ENCODE peak calls at places on chromosome 20, in nine cellular contexts. E is psoas muscle, N is brain microvascular endothelial cell, O is astrocyte, M is heart right ventricle, J is tibial artery, Q is breast epithelium, Z is spleen, A is mammary epithelial cell. S is an unnamed sample.

GRCh38 chr20:41142914-41143313 is 5.6 kb downstream of the PLCG1 start:
- DNase-seq in E (no peak), N (no peak), O (no peak), M (no peak), J (no peak), Q (no peak), Z (no peak), A (no peak), S (peak)

GRCh38 chr20:51385941-51386530 is 156.5 kb downstream of the NFATC2 start:
- DNase-seq in E (no peak), N (peak), O (no peak), M (no peak), J (no peak), Q (no peak), Z (peak), A (peak), S (peak)

GRCh38 chr20:37988555-37988954 is 44.7 kb downstream of the TTI1 start:
- DNase-seq in E (no peak), N (no peak), O (no peak), M (no peak), J (no peak), Q (no peak), Z (no peak), A (no peak), S (no peak)

GRCh38 chr20:709421-709820 is 33.8 kb upstream of the SCRT2 start:
- DNase-seq in E (peak), N (no peak), O (no peak), M (peak), J (no peak), Q (peak), Z (peak), A (peak), S (peak)

GRCh38 chr20:47799116-47799715 is 13.9 kb upstream of the SULF2 start:
- DNase-seq in E (no peak), N (no peak), O (no peak), M (no peak), J (no peak), Q (no peak), Z (no peak), A (no peak), S (no peak)

GRCh38 chr20:14724465-14724864 is 387.1 kb upstream of the FLRT3 start:
- DNase-seq in E (no peak), N (no peak), O (no peak), M (no peak), J (no peak), Q (no peak), Z (no peak), A (no peak), S (no peak)

GRCh38 chr20:5488823-5489222 is 172.1 kb upstream of the PROKR2 start:
- DNase-seq in E (no peak), N (no peak), O (no peak), M (no peak), J (no peak), Q (no peak), Z (no peak), A (no peak), S (no peak)

GRCh38 chr20:46346770-46347169 is 38.5 kb upstream of the CDH22 start:
- DNase-seq in E (no peak), N (no peak), O (no peak), M (no peak), J (no peak), Q (no peak), Z (no peak), A (no peak), S (no peak)

GRCh38 chr20:35359335-35359997 is 52.3 kb downstream of the UQCC1 start:
- DNase-seq in E (no peak), N (no peak), O (no peak), M (no peak), J (no peak), Q (no peak), Z (no peak), A (no peak), S (no peak)

GRCh38 chr20:5448449-5449118 is 131.8 kb upstream of the PROKR2 start:
- DNase-seq in E (no peak), N (peak), O (peak), M (no peak), J (peak), Q (no peak), Z (no peak), A (peak), S (no peak)

GRCh38 chr20:31706607-31707257 is 15.9 kb downstream of the BCL2L1 start:
- DNase-seq in E (no peak), N (no peak), O (no peak), M (no peak), J (no peak), Q (no peak), Z (no peak), A (no peak), S (peak)

GRCh38 chr20:21523398-21523868 is 9.6 kb upstream of the NKX2-2 start:
- DNase-seq in E (no peak), N (no peak), O (no peak), M (no peak), J (no peak), Q (no peak), Z (no peak), A (no peak), S (no peak)

GRCh38 chr20:61449916-61450315 is 197.9 kb downstream of the CDH4 start:
- DNase-seq in E (no peak), N (no peak), O (no peak), M (no peak), J (no peak), Q (no peak), Z (no peak), A (no peak), S (no peak)

GRCh38 chr20:3796477-3797225 is 541 bp downstream of the CDC25B start:
- DNase-seq in E (no peak), N (no peak), O (no peak), M (no peak), J (no peak), Q (no peak), Z (peak), A (no peak), S (no peak)

GRCh38 chr20:3795511-3796468 is at the start of gene CDC25B:
- DNase-seq in E (peak), N (peak), O (peak), M (peak), J (peak), Q (peak), Z (peak), A (peak), S (peak)

GRCh38 chr20:3797592-3798404 is 1.7 kb downstream of the CDC25B start:
- DNase-seq in E (no peak), N (no peak), O (no peak), M (no peak), J (no peak), Q (no peak), Z (peak), A (peak), S (no peak)

GRCh38 chr20:3797226-3797545 is 1.1 kb downstream of the CDC25B start:
- DNase-seq in E (no peak), N (no peak), O (no peak), M (no peak), J (no peak), Q (no peak), Z (no peak), A (no peak), S (no peak)

GRCh38 chr20:3794701-3795420 is 1.2 kb upstream of the CDC25B start:
- DNase-seq in E (no peak), N (no peak), O (no peak), M (no peak), J (no peak), Q (no peak), Z (peak), A (no peak), S (no peak)
- TF ChIP-seq CTCF in E (no peak), N (no peak), O (no peak), M (no peak), J (no peak), Q (no peak), Z (no peak), A (no peak), S (no peak)

DNA sequence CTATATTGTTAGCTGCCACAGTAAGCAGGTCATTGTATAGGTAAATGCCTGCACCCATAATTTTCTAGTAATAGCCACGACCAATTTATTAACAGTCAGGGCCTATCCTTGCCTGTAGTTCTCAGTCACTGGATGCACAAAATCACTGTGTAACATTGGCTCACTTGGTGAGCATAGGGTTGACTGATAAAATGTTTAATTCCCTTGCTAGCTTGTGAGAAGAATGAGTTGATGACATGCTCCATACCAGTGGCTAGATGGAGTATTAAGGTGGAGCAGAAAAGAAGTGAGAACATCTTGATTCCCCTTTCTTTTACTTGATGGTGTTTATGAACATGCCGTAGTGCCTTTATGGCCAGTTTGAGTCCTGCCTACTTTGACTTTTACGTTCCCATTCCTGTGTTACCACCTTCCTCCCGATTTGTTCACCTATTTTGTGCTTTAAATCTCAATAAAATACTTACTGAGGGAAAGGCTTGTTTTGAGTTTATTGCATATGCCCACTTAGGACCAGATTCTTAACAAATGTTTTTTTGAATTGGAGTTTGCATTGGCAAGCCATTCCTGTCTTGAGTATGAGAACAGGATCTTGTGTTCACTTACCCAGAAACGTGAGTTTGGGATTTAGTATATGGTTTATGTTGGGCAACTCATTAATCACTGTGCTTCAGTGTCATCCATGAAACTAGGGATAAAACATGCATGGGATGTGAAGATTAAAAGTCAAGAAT is 5.6 kb downstream of the SRSF6 start:
- DNase-seq in E (no peak), N (no peak), O (no peak), M (no peak), J (no peak), Q (no peak), Z (no peak), A (no peak), S (no peak)
- H3K27ac ChIP-seq in E (no peak), N (no peak), O (no peak), M (no peak), J (no peak), Q (no peak), Z (no peak), A (no peak), S (no peak)

GRCh38 chr20:56554869-56555268 is 21.8 kb downstream of the FAM209B start:
- DNase-seq in E (no peak), N (peak), O (peak), M (no peak), J (peak), Q (no peak), Z (no peak), A (peak), S (no peak)
- TF ChIP-seq CTCF in E (no peak), N (peak), O (peak), M (no peak), J (no peak), Q (peak), Z (no peak), A (peak), S (no peak)

DNA sequence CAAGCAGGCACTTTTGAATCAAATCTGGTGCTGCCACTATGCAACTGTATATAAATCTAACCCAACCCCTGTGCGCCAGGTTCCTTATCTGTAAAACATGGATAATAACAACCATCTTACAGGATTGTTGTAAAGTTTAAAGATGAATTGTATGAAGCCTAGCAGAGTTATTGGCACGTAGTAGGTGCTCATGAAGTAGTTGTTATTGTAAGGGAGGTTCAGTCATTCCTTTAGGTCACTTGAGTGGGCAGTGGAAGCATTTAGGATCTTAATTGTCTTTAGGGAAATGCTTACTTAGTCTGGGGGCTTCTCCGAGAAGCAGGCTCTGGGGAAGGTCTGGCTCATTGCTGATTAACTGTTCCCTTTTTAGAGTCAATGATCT is 29.8 kb upstream of the PKIG start:
- DNase-seq in E (no peak), N (no peak), O (no peak), M (no peak), J (no peak), Q (no peak), Z (no peak), A (no peak), S (no peak)
- H3K27ac ChIP-seq in E (peak), N (peak), O (peak), M (peak), J (peak), Q (peak), Z (peak), A (no peak), S (peak)

DNA sequence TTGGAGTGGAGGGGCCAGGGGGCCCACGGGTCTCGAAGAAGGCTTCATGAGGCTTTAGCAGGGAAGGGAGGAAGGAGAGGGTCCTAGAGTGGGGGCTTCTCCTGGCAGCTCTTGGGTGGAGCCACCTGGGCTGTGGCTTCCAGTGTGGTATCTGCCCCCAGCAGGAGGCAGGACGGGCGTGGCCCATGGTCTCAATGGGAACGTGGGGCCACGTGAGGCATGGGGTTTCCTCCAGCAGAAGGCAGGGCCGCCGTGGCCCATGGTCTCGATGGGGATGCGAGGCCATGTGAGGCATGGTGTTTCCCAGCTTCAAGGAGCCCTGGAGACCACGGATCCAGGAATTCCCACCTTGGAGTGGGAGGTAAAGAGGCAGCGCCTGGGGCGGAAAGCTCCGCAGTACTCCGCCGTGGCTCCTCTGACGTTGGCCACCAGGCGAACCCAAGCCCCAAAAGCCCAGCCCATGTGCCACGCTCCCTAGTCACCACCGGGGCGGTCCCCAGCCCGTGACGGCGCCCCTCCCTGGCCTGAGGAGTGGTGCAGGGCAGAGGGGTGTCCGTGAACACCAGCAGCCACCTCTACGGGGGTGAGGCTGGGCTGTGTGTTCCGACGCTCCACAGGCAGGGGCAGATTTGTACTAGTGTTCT is 62.0 kb upstream of the GATA5 start:
- DNase-seq in E (no peak), N (no peak), O (no peak), M (no peak), J (no peak), Q (no peak), Z (no peak), A (no peak), S (no peak)
- TF ChIP-seq CTCF in E (no peak), N (no peak), O (no peak), M (no peak), J (no peak), Q (no peak), Z (no peak), A (no peak), S (no peak)

S was measured in upper lobe of right lung.